ENCODE peak calls at places on chromosome 1, in four cellular contexts. One of them, this sample, is unnamed.

GRCh38 chr1:150176593-150176992 is 26.9 kb downstream of the PLEKHO1 start:
- DNase-seq in glutamatergic neuron: no peak
- DNase-seq in B cell: no peak
- DNase-seq in Calu3: no peak
- DNase-seq in this sample: no peak

GRCh38 chr1:171403396-171403795 is 81.9 kb upstream of the PRRC2C start:
- DNase-seq in glutamatergic neuron: no peak
- DNase-seq in B cell: no peak
- DNase-seq in Calu3: no peak
- DNase-seq in this sample: no peak

GRCh38 chr1:204940591-204940990 is 69.9 kb downstream of the NFASC start:
- DNase-seq in glutamatergic neuron: no peak
- DNase-seq in B cell: no peak
- DNase-seq in Calu3: no peak
- DNase-seq in this sample: no peak

GRCh38 chr1:22123071-22123390 is 19.9 kb downstream of the WNT4 start:
- DNase-seq in glutamatergic neuron: no peak
- DNase-seq in B cell: no peak
- DNase-seq in Calu3: no peak
- DNase-seq in this sample: no peak

GRCh38 chr1:241531195-241532172 is 694 bp upstream of the KMO start:
- DNase-seq in glutamatergic neuron: no peak
- DNase-seq in B cell: no peak
- DNase-seq in Calu3: no peak
- DNase-seq in this sample: peak

GRCh38 chr1:228315945-228316588 is 90.6 kb downstream of the TRIM11 start:
- DNase-seq in glutamatergic neuron: no peak
- DNase-seq in B cell: no peak
- DNase-seq in Calu3: no peak
- DNase-seq in this sample: no peak

GRCh38 chr1:160032165-160032827 is 506 bp upstream of the PIGM start:
- DNase-seq in glutamatergic neuron: no peak
- DNase-seq in B cell: no peak
- DNase-seq in Calu3: no peak
- DNase-seq in this sample: no peak

GRCh38 chr1:227546055-227546454 is 17.3 kb upstream of the ZNF678 start:
- DNase-seq in glutamatergic neuron: no peak
- DNase-seq in B cell: no peak
- DNase-seq in Calu3: no peak
- DNase-seq in this sample: no peak

GRCh38 chr1:31696246-31696645 is 7.6 kb downstream of the COL16A1 start:
- DNase-seq in glutamatergic neuron: no peak
- DNase-seq in B cell: no peak
- DNase-seq in Calu3: peak
- DNase-seq in this sample: no peak

GRCh38 chr1:89598450-89599331 is 34.2 kb upstream of the LRRC8C start:
- DNase-seq in glutamatergic neuron: no peak
- DNase-seq in B cell: no peak
- DNase-seq in Calu3: peak
- DNase-seq in this sample: no peak

GRCh38 chr1:56897150-56898004 is 42.8 kb downstream of the C8A start:
- DNase-seq in glutamatergic neuron: no peak
- DNase-seq in B cell: no peak
- DNase-seq in Calu3: no peak
- DNase-seq in this sample: no peak

GRCh38 chr1:55062801-55063561 is 23.6 kb downstream of the PCSK9 start:
- DNase-seq in glutamatergic neuron: peak
- DNase-seq in B cell: peak
- DNase-seq in Calu3: no peak
- DNase-seq in this sample: no peak

GRCh38 chr1:241475688-241476087 is 43.9 kb downstream of the FH start:
- DNase-seq in glutamatergic neuron: no peak
- DNase-seq in B cell: no peak
- DNase-seq in Calu3: no peak
- DNase-seq in this sample: no peak

GRCh38 chr1:48227165-48228013 is 4.9 kb downstream of the SLC5A9 start:
- DNase-seq in glutamatergic neuron: no peak
- DNase-seq in B cell: peak
- DNase-seq in Calu3: no peak
- DNase-seq in this sample: no peak

GRCh38 chr1:117339866-117340357 is 27.3 kb upstream of the MAN1A2 start:
- DNase-seq in glutamatergic neuron: no peak
- DNase-seq in B cell: peak
- DNase-seq in Calu3: peak
- DNase-seq in this sample: no peak

GRCh38 chr1:90412563-90412962 is 304.5 kb downstream of the BARHL2 start:
- DNase-seq in glutamatergic neuron: no peak
- DNase-seq in B cell: no peak
- DNase-seq in Calu3: no peak
- DNase-seq in this sample: no peak

GRCh38 chr1:12184008-12184681 is 17.4 kb downstream of the TNFRSF1B start:
- DNase-seq in glutamatergic neuron: no peak
- DNase-seq in B cell: peak
- DNase-seq in Calu3: peak
- DNase-seq in this sample: peak

GRCh38 chr1:228487336-228488106 is at the start of gene RNF187:
- DNase-seq in glutamatergic neuron: peak
- DNase-seq in B cell: peak
- DNase-seq in Calu3: peak
- DNase-seq in this sample: peak

GRCh38 chr1:147717706-147718097 is 42.7 kb downstream of the GJA5 start:
- DNase-seq in glutamatergic neuron: no peak
- DNase-seq in B cell: no peak
- DNase-seq in Calu3: peak
- DNase-seq in this sample: no peak

GRCh38 chr1:54277451-54278355 is 77.7 kb downstream of the MRPL37 start:
- DNase-seq in glutamatergic neuron: no peak
- DNase-seq in B cell: no peak
- DNase-seq in Calu3: no peak
- DNase-seq in this sample: no peak

GRCh38 chr1:222416001-222416791 is 131.7 kb downstream of the HHIPL2 start:
- DNase-seq in glutamatergic neuron: no peak
- DNase-seq in B cell: no peak
- DNase-seq in Calu3: no peak
- DNase-seq in this sample: no peak

GRCh38 chr1:109929170-109929569 is 18.5 kb downstream of the CSF1 start:
- DNase-seq in glutamatergic neuron: no peak
- DNase-seq in B cell: no peak
- DNase-seq in Calu3: no peak
- DNase-seq in this sample: no peak

GRCh38 chr1:107877749-107878148 is 87.2 kb downstream of the VAV3 start:
- DNase-seq in glutamatergic neuron: no peak
- DNase-seq in B cell: no peak
- DNase-seq in Calu3: no peak
- DNase-seq in this sample: no peak

GRCh38 chr1:243973169-243973568 is 77.9 kb upstream of the ZBTB18 start:
- DNase-seq in glutamatergic neuron: peak
- DNase-seq in B cell: no peak
- DNase-seq in Calu3: no peak
- DNase-seq in this sample: no peak

GRCh38 chr1:220776725-220777326 is 9.9 kb upstream of the MTARC1 start:
- DNase-seq in glutamatergic neuron: peak
- DNase-seq in B cell: peak
- DNase-seq in Calu3: peak
- DNase-seq in this sample: peak

GRCh38 chr1:243482237-243483022 is 226.6 kb downstream of the SDCCAG8 start:
- DNase-seq in glutamatergic neuron: peak
- DNase-seq in B cell: no peak
- DNase-seq in Calu3: peak
- DNase-seq in this sample: peak

GRCh38 chr1:94529416-94529815 is 12.1 kb downstream of the F3 start:
- DNase-seq in glutamatergic neuron: no peak
- DNase-seq in B cell: no peak
- DNase-seq in Calu3: no peak
- DNase-seq in this sample: no peak

GRCh38 chr1:218521414-218522169 is 176.5 kb downstream of the TGFB2 start:
- DNase-seq in glutamatergic neuron: peak
- DNase-seq in B cell: no peak
- DNase-seq in Calu3: peak
- DNase-seq in this sample: peak

GRCh38 chr1:3886691-3887090 is 13.4 kb downstream of the C1orf174 start:
- DNase-seq in glutamatergic neuron: no peak
- DNase-seq in B cell: no peak
- DNase-seq in Calu3: no peak
- DNase-seq in this sample: no peak

GRCh38 chr1:199041173-199041914 is 402.5 kb downstream of the PTPRC start:
- DNase-seq in glutamatergic neuron: no peak
- DNase-seq in B cell: no peak
- DNase-seq in Calu3: no peak
- DNase-seq in this sample: no peak

GRCh38 chr1:38046884-38047602 is 450 bp upstream of the POU3F1 start:
- DNase-seq in glutamatergic neuron: peak
- DNase-seq in B cell: peak
- DNase-seq in Calu3: peak
- DNase-seq in this sample: peak

GRCh38 chr1:223331929-223332328 is 32.0 kb downstream of the SUSD4 start:
- DNase-seq in glutamatergic neuron: no peak
- DNase-seq in B cell: no peak
- DNase-seq in Calu3: no peak
- DNase-seq in this sample: no peak

GRCh38 chr1:31666290-31666963 is 21.8 kb upstream of the PEF1 start:
- DNase-seq in glutamatergic neuron: peak
- DNase-seq in B cell: no peak
- DNase-seq in Calu3: peak
- DNase-seq in this sample: no peak

DNA sequence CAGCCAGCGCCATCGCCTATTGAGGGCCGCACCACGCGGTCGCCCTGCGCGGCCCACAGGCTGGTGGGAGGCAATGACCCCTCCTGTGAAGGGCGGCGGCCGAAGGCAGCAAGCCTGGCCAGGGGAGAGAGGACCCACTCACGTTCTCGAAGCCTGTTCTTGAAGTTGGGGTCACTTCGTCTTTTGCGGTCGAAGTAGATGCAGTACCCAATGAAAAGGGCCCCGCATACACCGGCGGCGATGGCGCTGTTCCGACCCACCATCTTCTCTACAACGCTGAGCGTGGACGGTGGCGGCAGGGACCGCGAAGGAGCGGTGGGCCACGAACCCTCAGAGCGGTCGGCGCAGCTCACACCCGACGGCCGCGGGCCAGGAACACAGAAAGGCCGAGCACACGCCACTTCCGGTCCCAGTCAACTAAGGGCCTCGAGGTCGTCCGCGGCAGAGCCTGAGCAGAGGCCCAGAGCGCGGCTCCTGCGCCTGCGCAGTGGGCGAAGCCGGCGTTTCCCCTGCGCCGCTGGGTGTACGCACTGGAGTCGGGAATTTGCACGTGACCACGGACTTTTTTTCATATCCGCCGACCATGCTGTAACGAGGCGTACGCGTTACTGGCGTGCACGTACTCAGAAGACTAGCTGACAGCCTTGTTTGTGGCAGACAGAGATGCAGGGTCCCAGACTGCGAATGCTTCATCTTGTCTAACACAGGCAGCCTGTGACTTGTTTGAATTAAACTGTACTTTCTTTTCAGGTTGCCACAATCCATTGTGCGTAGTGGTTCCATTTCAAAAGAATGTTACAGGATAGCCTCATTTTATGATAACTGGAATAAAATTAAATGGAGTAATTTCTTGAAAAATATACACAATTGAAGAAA is at the start of gene TOMM20:
- DNase-seq in glutamatergic neuron: peak
- DNase-seq in B cell: peak
- DNase-seq in Calu3: peak
- DNase-seq in this sample: peak
- TF ChIP-seq CTCF in glutamatergic neuron: no peak
- TF ChIP-seq CTCF in B cell: no peak
- TF ChIP-seq CTCF in Calu3: no peak
- TF ChIP-seq CTCF in this sample: no peak

GRCh38 chr1:15057834-15058233 is 95.7 kb upstream of the TMEM51 start:
- DNase-seq in glutamatergic neuron: no peak
- DNase-seq in B cell: no peak
- DNase-seq in Calu3: no peak
- DNase-seq in this sample: no peak

GRCh38 chr1:15058261-15058660 is 95.3 kb upstream of the TMEM51 start:
- DNase-seq in glutamatergic neuron: no peak
- DNase-seq in B cell: no peak
- DNase-seq in Calu3: no peak
- DNase-seq in this sample: no peak

GRCh38 chr1:15053091-15053657 is 100.4 kb upstream of the TMEM51 start:
- DNase-seq in glutamatergic neuron: no peak
- DNase-seq in B cell: no peak
- DNase-seq in Calu3: no peak
- DNase-seq in this sample: no peak

GRCh38 chr1:15056515-15057285 is 96.8 kb upstream of the TMEM51 start:
- DNase-seq in glutamatergic neuron: no peak
- DNase-seq in B cell: no peak
- DNase-seq in Calu3: no peak
- DNase-seq in this sample: no peak

GRCh38 chr1:15055736-15056415 is 97.7 kb upstream of the TMEM51 start:
- DNase-seq in glutamatergic neuron: no peak
- DNase-seq in B cell: no peak
- DNase-seq in Calu3: no peak
- DNase-seq in this sample: no peak
- TF ChIP-seq CTCF in glutamatergic neuron: no peak
- TF ChIP-seq CTCF in B cell: no peak
- TF ChIP-seq CTCF in Calu3: no peak
- TF ChIP-seq CTCF in this sample: no peak

GRCh38 chr1:236916131-236916800 is 88.0 kb downstream of the MT1HL1 start:
- DNase-seq in glutamatergic neuron: no peak
- DNase-seq in B cell: no peak
- DNase-seq in Calu3: no peak
- DNase-seq in this sample: no peak

GRCh38 chr1:236917448-236917847 is 86.8 kb downstream of the MT1HL1 start:
- DNase-seq in glutamatergic neuron: no peak
- DNase-seq in B cell: no peak
- DNase-seq in Calu3: no peak
- DNase-seq in this sample: no peak

GRCh38 chr1:236922190-236922589 is 82.1 kb downstream of the MT1HL1 start:
- DNase-seq in glutamatergic neuron: no peak
- DNase-seq in B cell: no peak
- DNase-seq in Calu3: no peak
- DNase-seq in this sample: no peak

GRCh38 chr1:236920270-236920894 is 83.9 kb downstream of the MT1HL1 start:
- DNase-seq in glutamatergic neuron: no peak
- DNase-seq in B cell: no peak
- DNase-seq in Calu3: no peak
- DNase-seq in this sample: no peak

DNA sequence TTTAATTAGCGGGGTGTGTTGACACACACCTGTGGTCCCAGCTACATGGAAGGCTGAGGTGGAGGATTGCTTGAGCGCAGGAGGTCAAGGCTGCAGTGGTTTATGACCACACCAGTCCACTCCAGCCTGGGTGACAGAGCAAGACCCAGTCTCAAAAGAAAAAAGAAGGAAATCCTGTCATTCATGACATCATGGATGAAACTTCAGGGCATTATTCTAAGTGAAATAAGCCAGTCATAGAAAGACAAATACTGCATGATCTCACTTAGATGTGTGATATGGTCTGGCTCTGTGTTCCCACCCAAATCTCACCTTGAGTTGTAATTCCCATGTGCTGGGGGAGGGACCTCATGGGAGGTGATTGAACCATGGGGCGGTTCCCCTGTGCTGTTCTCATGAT is 82.6 kb downstream of the MT1HL1 start:
- DNase-seq in glutamatergic neuron: no peak
- DNase-seq in B cell: no peak
- DNase-seq in Calu3: no peak
- DNase-seq in this sample: no peak
- TF ChIP-seq CTCF in glutamatergic neuron: no peak
- TF ChIP-seq CTCF in B cell: no peak
- TF ChIP-seq CTCF in Calu3: no peak
- TF ChIP-seq CTCF in this sample: no peak

GRCh38 chr1:17572264-17572985 is 32.9 kb downstream of the ARHGEF10L start:
- DNase-seq in glutamatergic neuron: no peak
- DNase-seq in B cell: no peak
- DNase-seq in Calu3: no peak
- DNase-seq in this sample: no peak
- TF ChIP-seq CTCF in glutamatergic neuron: peak
- TF ChIP-seq CTCF in B cell: peak
- TF ChIP-seq CTCF in Calu3: no peak
- TF ChIP-seq CTCF in this sample: no peak

This sample was measured in nephron progenitor cell.